ENCODE peak calls at places on chromosome 3, in seven cellular contexts. T is fibroblast of the aortic adventitia; G is NCI-H1417; D is COR-L47; K is GM04504; H is hypothalamus; S is stimulated activated CD8-positive, alpha-beta memory T cell treated with anti-CD3 and anti-CD28 coated beads, Interleukin-15, amount 100 ng/mL, for 24 hours. N is an unnamed sample.

GRCh38 chr3:184636774-184637316 is 75.0 kb downstream of the MAGEF1 start:
- DNase-seq in T (peak), G (peak), D (no peak), K (peak), H (no peak), S (no peak), N (peak)

GRCh38 chr3:116897382-116897781 is 187.8 kb downstream of the TUSC7 start:
- DNase-seq in T (no peak), G (no peak), D (no peak), K (no peak), H (no peak), S (no peak), N (peak)

GRCh38 chr3:134345202-134345601 is 29.0 kb downstream of the AMOTL2 start:
- DNase-seq in T (no peak), G (no peak), D (no peak), K (no peak), H (no peak), S (no peak), N (no peak)

GRCh38 chr3:9808345-9809037 is 1.6 kb upstream of the TTLL3 start:
- DNase-seq in T (peak), G (peak), D (peak), K (no peak), H (no peak), S (no peak), N (peak)

GRCh38 chr3:119831941-119832371 is 50.1 kb downstream of the NR1I2 start:
- DNase-seq in T (no peak), G (no peak), D (no peak), K (peak), H (no peak), S (no peak), N (peak)

GRCh38 chr3:69031635-69032034 is 18.2 kb upstream of the EOGT start:
- DNase-seq in T (no peak), G (no peak), D (no peak), K (no peak), H (no peak), S (no peak), N (no peak)

GRCh38 chr3:135706758-135707375 is 258.7 kb upstream of the PPP2R3A start:
- DNase-seq in T (peak), G (no peak), D (no peak), K (no peak), H (no peak), S (no peak), N (no peak)

GRCh38 chr3:61685755-61686154 is 124.4 kb downstream of the PTPRG start:
- DNase-seq in T (no peak), G (peak), D (peak), K (no peak), H (no peak), S (no peak), N (no peak)

GRCh38 chr3:150292891-150293290 is 115.2 kb upstream of the TSC22D2 start:
- DNase-seq in T (peak), G (no peak), D (no peak), K (peak), H (no peak), S (no peak), N (peak)

GRCh38 chr3:12859840-12860239 is 18.5 kb upstream of the RPL32 start:
- DNase-seq in T (no peak), G (no peak), D (no peak), K (no peak), H (no peak), S (no peak), N (no peak)

GRCh38 chr3:10468611-10469354 is 36.6 kb downstream of the ATP2B2 start:
- DNase-seq in T (no peak), G (no peak), D (no peak), K (no peak), H (no peak), S (no peak), N (no peak)

GRCh38 chr3:97815149-97815917 is 6.5 kb upstream of the CRYBG3 start:
- DNase-seq in T (no peak), G (peak), D (no peak), K (no peak), H (no peak), S (no peak), N (no peak)

GRCh38 chr3:189459231-189459630 is 172.0 kb upstream of the TP63 start:
- DNase-seq in T (no peak), G (no peak), D (no peak), K (no peak), H (no peak), S (no peak), N (no peak)

GRCh38 chr3:79361748-79362378 is 405.9 kb downstream of the ROBO1 start:
- DNase-seq in T (peak), G (peak), D (peak), K (no peak), H (no peak), S (no peak), N (peak)

GRCh38 chr3:134394380-134394779 is 20.1 kb upstream of the AMOTL2 start:
- DNase-seq in T (no peak), G (no peak), D (no peak), K (no peak), H (no peak), S (no peak), N (no peak)

GRCh38 chr3:150798122-150798618 is 35.2 kb upstream of the SIAH2 start:
- DNase-seq in T (no peak), G (peak), D (no peak), K (no peak), H (no peak), S (no peak), N (no peak)

N was measured in fibroblast of mammary gland.